ENCODE peak calls at places on chromosomes 16 and 17, in eight cellular contexts. O, Q, Z, H, S, E, L and M are unnamed samples.

GRCh38 chr17:73232587-73233373 is 28.9 kb downstream of the CPSF4L start:
- DNase-seq in O (peak; percentile 63), Q (no peak), Z (no peak), H (peak; percentile 44), S (peak; percentile 51), E (no peak), L (no peak), M (no peak)

GRCh38 chr17:82864721-82865240 is 25.0 kb upstream of the ZNF750 start:
- DNase-seq in O (no peak), Q (no peak), Z (no peak), H (no peak), S (no peak), E (no peak), L (no peak), M (no peak)

GRCh38 chr17:62995377-62995885 is 29.4 kb downstream of the TANC2 start:
- DNase-seq in O (peak; percentile 69), Q (no peak), Z (peak; percentile 20), H (peak; percentile 46), S (peak; percentile 45), E (peak; percentile 42), L (no peak), M (peak; percentile 38)

GRCh38 chr17:35668807-35669206 is 62.6 kb upstream of the RASL10B start:
- DNase-seq in O (no peak), Q (no peak), Z (no peak), H (no peak), S (no peak), E (no peak), L (no peak), M (no peak)

GRCh38 chr17:49741009-49741691 is 22.8 kb downstream of the FAM117A start:
- DNase-seq in O (no peak), Q (no peak), Z (no peak), H (no peak), S (no peak), E (no peak), L (no peak), M (no peak)

GRCh38 chr17:43540821-43541674 is 5.1 kb downstream of the ETV4 start:
- DNase-seq in O (peak; percentile 91), Q (peak; percentile 67), Z (no peak), H (no peak), S (no peak), E (no peak), L (no peak), M (no peak)

GRCh38 chr16:87003414-87003755 is 313.8 kb downstream of the C16orf95 start:
- DNase-seq in O (no peak), Q (no peak), Z (no peak), H (no peak), S (no peak), E (no peak), L (no peak), M (no peak)

GRCh38 chr16:65212791-65213190 is 90.9 kb upstream of the CDH11 start:
- DNase-seq in O (no peak), Q (no peak), Z (no peak), H (no peak), S (no peak), E (no peak), L (no peak), M (no peak)

GRCh38 chr17:73401911-73402310 is 90.1 kb upstream of the CDC42EP4 start:
- DNase-seq in O (peak; percentile 81), Q (peak; percentile 76), Z (peak; percentile 31), H (peak; percentile 45), S (no peak), E (no peak), L (no peak), M (no peak)

GRCh38 chr16:68658258-68658973 is 13.3 kb downstream of the CDH3 start:
- DNase-seq in O (no peak), Q (no peak), Z (no peak), H (no peak), S (no peak), E (peak; percentile 87), L (no peak), M (peak; percentile 83)

GRCh38 chr16:19598805-19599204 is 43.3 kb downstream of the VPS35L start:
- DNase-seq in O (peak; percentile 11), Q (no peak), Z (no peak), H (no peak), S (no peak), E (no peak), L (no peak), M (no peak)

GRCh38 chr17:27984404-27984803 is 58.1 kb upstream of the NLK start:
- DNase-seq in O (no peak), Q (no peak), Z (no peak), H (no peak), S (no peak), E (no peak), L (no peak), M (no peak)

GRCh38 chr16:11398136-11398535 is 52.9 kb downstream of the RMI2 start:
- DNase-seq in O (no peak), Q (no peak), Z (no peak), H (no peak), S (no peak), E (no peak), L (no peak), M (no peak)

GRCh38 chr16:79163666-79164377 is 436.7 kb downstream of the MAF start:
- DNase-seq in O (no peak), Q (no peak), Z (no peak), H (no peak), S (no peak), E (no peak), L (no peak), M (no peak)

GRCh38 chr17:65055708-65056638 is 567 bp downstream of the GNA13 start:
- DNase-seq in O (peak; percentile 62), Q (no peak), Z (peak; percentile 38), H (peak; percentile 67), S (peak; percentile 75), E (no peak), L (no peak), M (peak; percentile 16)

GRCh38 chr16:14120335-14120734 is 49.2 kb downstream of the MRTFB start:
- DNase-seq in O (no peak), Q (no peak), Z (no peak), H (no peak), S (no peak), E (no peak), L (no peak), M (no peak)

GRCh38 chr16:89860747-89861304 is 12.6 kb upstream of the TCF25 start:
- DNase-seq in O (peak; percentile 88), Q (peak; percentile 97), Z (peak; percentile 52), H (peak; percentile 96), S (peak; percentile 57), E (no peak), L (no peak), M (peak; percentile 51)

GRCh38 chr17:73118876-73119485 is 26.5 kb upstream of the SLC39A11 start:
- DNase-seq in O (no peak), Q (no peak), Z (no peak), H (no peak), S (no peak), E (no peak), L (no peak), M (no peak)

GRCh38 chr16:24887472-24887871 is 41.7 kb downstream of the SLC5A11 start:
- DNase-seq in O (no peak), Q (no peak), Z (no peak), H (no peak), S (no peak), E (no peak), L (no peak), M (no peak)

GRCh38 chr17:28570716-28571254 is 539 bp downstream of the PIGS start:
- DNase-seq in O (peak; percentile 71), Q (peak; percentile 63), Z (peak; percentile 47), H (peak; percentile 66), S (peak; percentile 37), E (no peak), L (no peak), M (no peak)

GRCh38 chr17:79800325-79801155 is 3.7 kb upstream of the CBX8 start:
- DNase-seq in O (peak; percentile 92), Q (peak; percentile 87), Z (no peak), H (no peak), S (no peak), E (no peak), L (no peak), M (peak; percentile 50)
- TF ChIP-seq EZH2 in O (peak; percentile 58), Q (no peak), Z (peak; percentile 13), H (no peak), S (no peak), E (no peak), L (peak; percentile 86), M (no peak)

DNA sequence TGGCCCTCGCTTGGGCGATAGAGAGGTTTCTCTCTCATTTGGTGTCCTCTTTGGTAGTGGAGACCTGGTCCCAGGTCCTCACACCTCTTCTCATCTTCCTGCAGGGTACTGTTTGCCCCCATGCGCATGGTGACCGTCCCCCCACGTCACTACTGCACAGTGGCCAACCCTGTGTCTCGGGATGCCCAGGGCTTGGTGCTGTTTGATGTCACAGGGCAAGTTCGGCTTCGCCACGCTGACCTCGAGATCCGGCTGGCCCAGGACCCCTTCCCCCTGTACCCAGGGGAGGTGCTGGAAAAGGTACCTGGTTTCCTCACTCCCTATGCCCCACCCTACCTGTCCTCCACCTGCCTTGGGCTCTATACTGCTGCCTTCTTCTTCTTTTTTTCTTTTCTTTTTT is 10.5 kb downstream of the MVP start:
- DNase-seq in O (no peak), Q (no peak), Z (no peak), H (no peak), S (no peak), E (no peak), L (no peak), M (no peak)
- TF ChIP-seq POLR2AphosphoS5 in O (no peak), Q (no peak), Z (no peak), H (no peak), S (no peak), E (no peak), L (no peak), M (no peak)

DNA sequence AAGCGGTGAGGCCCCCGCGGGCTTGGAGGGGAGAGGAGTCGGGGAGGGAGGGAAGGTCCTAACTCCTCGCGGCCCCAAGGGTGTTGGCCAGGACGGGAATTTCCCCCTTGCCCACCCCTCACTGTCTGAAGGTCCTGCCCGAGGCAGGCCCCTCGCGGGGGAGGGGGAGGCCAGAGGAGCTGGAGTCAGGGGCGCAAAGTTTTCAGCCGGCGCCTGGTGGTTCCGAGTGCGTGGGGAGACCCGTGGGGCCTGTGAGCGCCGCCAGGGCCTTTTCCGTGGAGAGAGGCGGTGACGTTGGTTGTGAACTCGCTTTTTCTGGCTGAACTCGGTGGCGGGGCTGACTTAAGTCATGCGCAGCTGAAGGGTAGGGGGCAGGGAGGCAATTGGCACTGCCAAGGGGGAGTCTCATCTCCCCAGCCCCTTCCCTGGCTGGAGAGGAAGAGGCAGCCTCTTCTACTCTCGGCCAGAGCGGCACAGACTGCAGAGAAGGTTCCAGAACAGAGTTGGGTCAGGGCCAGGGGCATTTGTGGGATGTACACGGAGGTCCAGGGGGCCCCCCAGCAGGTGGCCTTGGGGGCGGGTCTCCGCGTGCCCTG is 1.5 kb downstream of the CACNA1H start:
- DNase-seq in O (peak; percentile 48), Q (no peak), Z (no peak), H (no peak), S (no peak), E (no peak), L (no peak), M (no peak)
- TF ChIP-seq EZH2 in O (no peak), Q (no peak), Z (peak; percentile 54), H (no peak), S (peak; percentile 79), E (no peak), L (no peak), M (no peak)

DNA sequence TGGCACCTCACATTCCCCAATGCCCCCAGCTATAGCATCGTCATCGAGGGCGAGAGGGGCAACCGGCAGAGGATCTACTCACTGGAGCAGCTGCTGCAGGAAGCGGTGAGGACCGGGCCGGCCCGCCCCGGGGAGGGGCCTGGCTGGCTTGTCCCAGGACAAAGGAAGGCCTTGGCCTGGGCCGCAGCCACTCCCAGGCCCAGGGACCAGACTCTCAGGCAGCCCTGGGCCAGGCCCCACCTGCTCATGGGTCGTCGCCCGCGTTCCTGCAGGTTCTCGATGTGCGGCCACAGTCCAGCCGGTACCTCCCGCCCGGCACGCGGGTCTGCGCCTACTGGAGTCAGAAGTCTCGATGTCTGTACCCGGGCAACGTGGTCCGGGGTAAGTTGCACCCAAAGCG is 53.4 kb downstream of the ACTG1 start:
- DNase-seq in O (no peak), Q (no peak), Z (no peak), H (no peak), S (no peak), E (no peak), L (no peak), M (no peak)
- TF ChIP-seq POLR2AphosphoS5 in O (no peak), Q (no peak), Z (no peak), H (no peak), S (no peak), E (no peak), L (no peak), M (no peak)